ENCODE peak calls at places on chromosomes 3 and 15, in five cellular contexts. One of them, this sample, is unnamed.
A peak's percentile ranks its signal among the peaks of the same experiment; 100 is the strongest.

GRCh38 chr15:68584704-68585573 is 6.1 kb downstream of the CORO2B start:
- DNase-seq in HepG2: no peak
- DNase-seq in GM12878: no peak
- DNase-seq in endothelial cell of umbilical vein: no peak
- DNase-seq in A549: no peak
- DNase-seq in this sample: no peak

GRCh38 chr3:119733812-119734211 is 31.0 kb downstream of the CFAP91 start:
- DNase-seq in GM12878: no peak
- DNase-seq in A549: no peak
- DNase-seq in endothelial cell of umbilical vein: no peak
- DNase-seq in HepG2: no peak
- DNase-seq in this sample: no peak

GRCh38 chr3:52298147-52299098 is 10.8 kb downstream of the GLYCTK start:
- DNase-seq in A549: no peak
- DNase-seq in endothelial cell of umbilical vein: no peak
- DNase-seq in GM12878: no peak
- DNase-seq in HepG2: no peak
- DNase-seq in this sample: no peak

GRCh38 chr3:88433572-88433971 is 283.8 kb downstream of the C3orf38 start:
- DNase-seq in GM12878: peak; percentile 35
- DNase-seq in endothelial cell of umbilical vein: no peak
- DNase-seq in A549: no peak
- DNase-seq in HepG2: no peak
- DNase-seq in this sample: no peak

GRCh38 chr3:72549819-72550581 is 298.2 kb downstream of the SHQ1 start:
- DNase-seq in GM12878: no peak
- DNase-seq in endothelial cell of umbilical vein: no peak
- DNase-seq in A549: no peak
- DNase-seq in HepG2: no peak
- DNase-seq in this sample: no peak

GRCh38 chr3:82093641-82094040 is 332.2 kb upstream of the GBE1 start:
- DNase-seq in GM12878: no peak
- DNase-seq in A549: no peak
- DNase-seq in endothelial cell of umbilical vein: no peak
- DNase-seq in HepG2: no peak
- DNase-seq in this sample: no peak

GRCh38 chr3:28575100-28575747 is 226.6 kb upstream of the AZI2 start:
- DNase-seq in HepG2: no peak
- DNase-seq in GM12878: no peak
- DNase-seq in A549: no peak
- DNase-seq in endothelial cell of umbilical vein: no peak
- DNase-seq in this sample: no peak

GRCh38 chr3:12884104-12884742 is 42.9 kb upstream of the RPL32 start:
- DNase-seq in HepG2: no peak
- DNase-seq in A549: no peak
- DNase-seq in GM12878: no peak
- DNase-seq in endothelial cell of umbilical vein: no peak
- DNase-seq in this sample: no peak

GRCh38 chr3:40463579-40463978 is 6.4 kb downstream of the RPL14 start:
- DNase-seq in HepG2: no peak
- DNase-seq in GM12878: no peak
- DNase-seq in A549: no peak
- DNase-seq in endothelial cell of umbilical vein: no peak
- DNase-seq in this sample: no peak

GRCh38 chr3:116318370-116318769 is 126.9 kb downstream of the LSAMP start:
- DNase-seq in endothelial cell of umbilical vein: no peak
- DNase-seq in HepG2: no peak
- DNase-seq in A549: no peak
- DNase-seq in GM12878: no peak
- DNase-seq in this sample: no peak

GRCh38 chr3:177057768-177058167 is 139.5 kb downstream of the TBL1XR1 start:
- DNase-seq in GM12878: peak; percentile 60
- DNase-seq in A549: no peak
- DNase-seq in HepG2: no peak
- DNase-seq in endothelial cell of umbilical vein: no peak
- DNase-seq in this sample: peak; percentile 9

GRCh38 chr3:53938645-53939044 is 47.0 kb upstream of the SELENOK start:
- DNase-seq in HepG2: peak; percentile 25
- DNase-seq in GM12878: no peak
- DNase-seq in A549: peak; percentile 30
- DNase-seq in endothelial cell of umbilical vein: peak; percentile 39
- DNase-seq in this sample: peak; percentile 56

GRCh38 chr3:54079729-54080128 is 42.6 kb upstream of the CACNA2D3 start:
- DNase-seq in GM12878: no peak
- DNase-seq in endothelial cell of umbilical vein: no peak
- DNase-seq in HepG2: no peak
- DNase-seq in A549: no peak
- DNase-seq in this sample: no peak

GRCh38 chr3:21417991-21418390 is 333.0 kb downstream of the ZNF385D start:
- DNase-seq in endothelial cell of umbilical vein: no peak
- DNase-seq in A549: no peak
- DNase-seq in GM12878: no peak
- DNase-seq in HepG2: no peak
- DNase-seq in this sample: no peak

GRCh38 chr15:60899322-60899966 is 329.7 kb downstream of the RORA start:
- DNase-seq in HepG2: peak; percentile 19
- DNase-seq in A549: no peak
- DNase-seq in GM12878: peak; percentile 76
- DNase-seq in endothelial cell of umbilical vein: no peak
- DNase-seq in this sample: no peak

GRCh38 chr3:143480306-143480852 is 360.8 kb downstream of the CHST2 start:
- DNase-seq in HepG2: no peak
- DNase-seq in GM12878: no peak
- DNase-seq in endothelial cell of umbilical vein: peak; percentile 55
- DNase-seq in A549: no peak
- DNase-seq in this sample: no peak

GRCh38 chr15:75925440-75925839 is 21.8 kb downstream of the FBXO22 start:
- DNase-seq in A549: no peak
- DNase-seq in HepG2: no peak
- DNase-seq in endothelial cell of umbilical vein: no peak
- DNase-seq in GM12878: no peak
- DNase-seq in this sample: no peak

GRCh38 chr15:63896336-63897115 is 62.8 kb upstream of the HERC1 start:
- DNase-seq in A549: peak; percentile 50
- DNase-seq in GM12878: peak; percentile 90
- DNase-seq in HepG2: peak; percentile 32
- DNase-seq in endothelial cell of umbilical vein: peak; percentile 69
- DNase-seq in this sample: peak; percentile 92

DNA sequence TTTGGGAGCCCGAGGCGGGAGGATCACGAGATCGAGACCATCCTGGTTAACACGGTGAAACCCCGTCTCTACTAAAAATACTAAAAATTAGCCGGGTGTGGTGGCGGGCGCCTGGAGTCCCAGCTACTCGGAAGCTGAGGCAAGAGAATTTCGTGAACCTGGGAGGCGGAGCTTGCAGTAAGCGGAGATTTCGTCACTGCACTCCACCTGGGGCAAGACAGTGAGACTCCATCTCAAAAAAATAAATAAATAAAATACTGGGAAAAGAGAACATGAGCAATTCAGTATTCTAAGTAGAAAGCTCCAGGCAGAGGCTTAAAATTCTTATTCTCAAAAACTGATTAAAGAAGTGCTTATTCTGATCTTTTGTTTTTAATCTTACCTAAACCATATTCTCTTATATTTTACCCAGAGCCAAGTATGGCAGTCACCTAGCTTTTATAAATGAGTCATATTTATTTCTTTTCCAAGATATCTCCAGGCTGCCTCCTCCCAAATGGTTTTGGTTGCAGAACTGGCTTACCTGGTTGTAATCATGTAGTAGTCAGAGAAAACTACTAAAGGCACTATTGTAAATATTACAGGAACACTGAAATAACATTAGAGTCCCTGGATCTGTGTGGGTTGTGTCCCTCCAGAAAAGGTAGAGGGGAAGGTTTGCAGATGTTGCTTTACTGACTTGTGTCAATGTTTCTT is 45.8 kb upstream of the DYNC1LI1 start:
- DNase-seq in endothelial cell of umbilical vein: no peak
- DNase-seq in A549: no peak
- DNase-seq in GM12878: no peak
- DNase-seq in HepG2: no peak
- DNase-seq in this sample: no peak
- TF ChIP-seq MYC in endothelial cell of umbilical vein: no peak
- TF ChIP-seq MYC in A549: no peak
- TF ChIP-seq MYC in GM12878: no peak
- TF ChIP-seq MYC in HepG2: no peak
- TF ChIP-seq MYC in this sample: no peak

GRCh38 chr15:44711089-44711355 is at the start of gene PATL2:
- DNase-seq in HepG2: no peak
- DNase-seq in GM12878: no peak
- DNase-seq in endothelial cell of umbilical vein: no peak
- DNase-seq in A549: no peak
- DNase-seq in this sample: no peak

GRCh38 chr15:44713006-44713966 is 2.0 kb downstream of the B2M start:
- DNase-seq in endothelial cell of umbilical vein: peak; percentile 55
- DNase-seq in A549: peak; percentile 36
- DNase-seq in HepG2: peak; percentile 27
- DNase-seq in GM12878: no peak
- DNase-seq in this sample: peak; percentile 52

GRCh38 chr15:44711356-44712107 is at the start of gene B2M:
- DNase-seq in HepG2: peak; percentile 92
- DNase-seq in GM12878: peak; percentile 94
- DNase-seq in A549: peak; percentile 71
- DNase-seq in endothelial cell of umbilical vein: peak; percentile 98
- DNase-seq in this sample: peak; percentile 95

GRCh38 chr15:44712108-44713005 is 1.0 kb downstream of the B2M start:
- DNase-seq in GM12878: no peak
- DNase-seq in HepG2: peak; percentile 43
- DNase-seq in A549: peak; percentile 19
- DNase-seq in endothelial cell of umbilical vein: peak; percentile 83
- DNase-seq in this sample: peak; percentile 86

DNA sequence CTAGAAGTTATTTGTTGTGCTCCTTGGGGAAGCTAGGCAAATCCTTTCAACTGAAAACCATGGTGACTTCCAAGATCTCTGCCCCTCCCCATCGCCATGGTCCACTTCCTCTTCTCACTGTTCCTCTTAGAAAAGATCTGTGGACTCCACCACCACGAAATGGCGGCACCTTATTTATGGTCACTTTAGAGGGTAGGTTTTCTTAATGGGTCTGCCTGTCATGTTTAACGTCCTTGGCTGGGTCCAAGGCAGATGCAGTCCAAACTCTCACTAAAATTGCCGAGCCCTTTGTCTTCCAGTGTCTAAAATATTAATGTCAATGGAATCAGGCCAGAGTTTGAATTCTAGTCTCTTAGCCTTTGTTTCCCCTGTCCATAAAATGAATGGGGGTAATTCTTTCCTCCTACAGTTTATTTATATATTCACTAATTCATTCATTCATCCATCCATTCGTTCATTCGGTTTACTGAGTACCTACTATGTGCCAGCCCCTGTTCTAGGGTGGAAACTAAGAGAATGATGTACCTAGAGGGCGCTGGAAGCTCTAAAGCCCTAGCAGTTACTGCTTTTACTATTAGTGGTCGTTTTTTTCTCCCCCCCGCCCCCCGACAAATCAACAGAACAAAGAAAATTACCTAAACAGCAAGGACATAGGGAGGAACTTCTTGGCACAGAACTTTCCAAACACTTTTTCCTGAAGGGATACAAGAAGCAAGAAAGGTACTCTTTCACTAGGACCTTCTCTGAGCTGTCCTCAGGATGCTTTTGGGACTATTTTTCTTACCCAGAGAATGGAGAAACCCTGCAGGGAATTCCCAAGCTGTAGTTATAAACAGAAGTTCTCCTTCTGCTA is 661 bp downstream of the PATL2 start:
- DNase-seq in HepG2: no peak
- DNase-seq in GM12878: peak; percentile 69
- DNase-seq in endothelial cell of umbilical vein: no peak
- DNase-seq in A549: no peak
- DNase-seq in this sample: peak; percentile 85
- TF ChIP-seq CTCF in HepG2: peak; percentile 57
- TF ChIP-seq CTCF in GM12878: peak; percentile 54
- TF ChIP-seq CTCF in endothelial cell of umbilical vein: peak; percentile 19
- TF ChIP-seq CTCF in A549: peak; percentile 51
- TF ChIP-seq CTCF in this sample: peak; percentile 45

DNA sequence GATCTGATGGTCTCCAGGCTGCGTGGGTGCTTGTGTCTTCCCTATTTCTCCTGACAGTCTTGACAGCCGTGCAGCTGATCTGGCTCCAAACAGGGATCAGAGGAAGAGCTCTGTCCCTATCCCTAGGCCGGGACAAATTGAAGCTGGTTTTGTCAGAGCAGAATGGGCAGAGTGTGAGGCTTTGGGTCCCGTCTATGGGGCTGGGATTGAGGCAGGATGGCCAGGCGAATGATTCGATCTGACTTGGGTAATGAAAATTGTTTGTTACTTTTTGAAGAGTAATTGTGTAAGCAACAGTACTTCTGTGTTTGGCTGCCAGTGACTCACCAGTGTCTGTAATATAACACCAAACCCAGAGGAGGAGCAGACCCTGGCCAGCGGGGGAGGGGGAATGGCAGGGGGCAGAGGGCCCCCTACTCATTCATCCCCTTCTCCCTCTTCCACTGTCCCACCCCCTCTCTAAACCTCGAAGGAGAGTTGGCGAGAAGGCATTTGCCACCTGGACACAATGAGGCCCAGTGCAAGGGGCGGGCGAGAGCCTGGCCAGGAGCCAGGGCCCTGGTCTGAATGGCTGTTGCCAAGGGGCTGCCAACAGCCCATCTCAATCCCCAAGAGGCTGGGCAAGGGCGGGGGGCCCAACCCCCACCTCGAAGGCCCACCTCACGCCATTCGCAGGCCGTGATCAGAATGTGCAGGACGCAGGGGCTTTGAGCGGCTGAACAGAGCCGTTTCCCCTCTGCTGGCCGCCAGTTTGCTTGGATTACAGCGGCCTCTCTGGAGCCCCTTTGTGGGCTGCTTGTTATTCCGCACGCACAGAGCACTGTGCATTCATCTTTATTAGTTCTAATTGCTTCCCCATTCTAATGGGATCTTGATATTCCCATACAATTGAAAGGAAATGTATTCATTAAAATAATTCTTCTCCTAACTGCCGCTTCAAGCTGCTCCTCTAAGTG is 5.1 kb upstream of the MAGEF1 start:
- DNase-seq in GM12878: no peak
- DNase-seq in A549: no peak
- DNase-seq in endothelial cell of umbilical vein: no peak
- DNase-seq in HepG2: peak; percentile 12
- DNase-seq in this sample: peak; percentile 74
- TF ChIP-seq POLR2A in GM12878: no peak
- TF ChIP-seq POLR2A in A549: no peak
- TF ChIP-seq POLR2A in endothelial cell of umbilical vein: no peak
- TF ChIP-seq POLR2A in HepG2: no peak
- TF ChIP-seq POLR2A in this sample: peak; percentile 22

GRCh38 chr3:197878427-197878826 is 71.6 kb upstream of the RPL35A start:
- DNase-seq in A549: no peak
- DNase-seq in endothelial cell of umbilical vein: no peak
- DNase-seq in HepG2: no peak
- DNase-seq in GM12878: peak; percentile 12
- DNase-seq in this sample: peak; percentile 90
- TF ChIP-seq MYC in A549: no peak
- TF ChIP-seq MYC in endothelial cell of umbilical vein: no peak
- TF ChIP-seq MYC in HepG2: no peak
- TF ChIP-seq MYC in GM12878: no peak
- TF ChIP-seq MYC in this sample: no peak

DNA sequence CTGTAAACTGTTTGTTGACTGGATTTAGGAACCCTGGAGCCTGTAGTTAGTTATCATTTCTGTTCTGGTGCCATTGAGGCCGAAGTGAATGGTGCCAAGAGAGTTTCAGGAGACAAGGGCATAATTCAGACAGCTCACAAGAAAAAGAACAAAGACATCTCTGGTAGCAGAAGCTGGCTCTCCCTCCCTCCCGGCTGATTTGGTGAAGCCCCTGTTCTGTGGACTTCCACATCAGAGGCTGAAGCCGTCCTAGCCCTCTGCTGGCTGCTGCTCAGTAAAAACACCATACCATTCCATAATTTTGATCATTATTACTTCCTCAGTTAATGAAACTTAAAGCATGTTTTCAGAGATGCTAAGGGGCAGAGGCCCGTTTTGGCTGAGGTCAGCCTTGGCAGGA is 381.2 kb upstream of the WNT5A start:
- DNase-seq in endothelial cell of umbilical vein: no peak
- DNase-seq in HepG2: no peak
- DNase-seq in GM12878: no peak
- DNase-seq in A549: no peak
- DNase-seq in this sample: no peak
- TF ChIP-seq CTCF in endothelial cell of umbilical vein: no peak
- TF ChIP-seq CTCF in HepG2: no peak
- TF ChIP-seq CTCF in GM12878: no peak
- TF ChIP-seq CTCF in A549: no peak
- TF ChIP-seq CTCF in this sample: no peak